ENCODE peak calls at places on chromosomes 7 and 10, in seven cellular contexts. E is right lobe of liver, X is retinal pigment epithelial cell, C is neural crest cell, R is HFF-Myc, W is AG10803, I is left lung. D is an unnamed sample.

GRCh38 chr10:94129393-94130130 is 135.8 kb downstream of the PLCE1 start:
- DNase-seq in E (no peak), X (no peak), C (no peak), R (no peak), W (peak), I (no peak), D (no peak)

GRCh38 chr10:109037978-109038377 is 885.3 kb downstream of the XPNPEP1 start:
- DNase-seq in E (no peak), X (no peak), C (no peak), R (no peak), W (no peak), I (no peak), D (no peak)

GRCh38 chr7:135512135-135512887 is 2.4 kb upstream of the CNOT4 start:
- DNase-seq in E (no peak), X (no peak), C (no peak), R (peak), W (peak), I (no peak), D (no peak)

GRCh38 chr7:5586279-5586962 is 162.8 kb upstream of the TNRC18 start:
- DNase-seq in E (no peak), X (no peak), C (no peak), R (no peak), W (no peak), I (no peak), D (no peak)

GRCh38 chr7:71132521-71133231 is 732 bp downstream of the GALNT17 start:
- DNase-seq in E (no peak), X (no peak), C (peak), R (no peak), W (no peak), I (no peak), D (peak)

GRCh38 chr10:129398861-129399260 is 68.2 kb upstream of the MGMT start:
- DNase-seq in E (no peak), X (no peak), C (no peak), R (no peak), W (no peak), I (no peak), D (no peak)

GRCh38 chr10:126160571-126160970 is 227.7 kb downstream of the ADAM12 start:
- DNase-seq in E (no peak), X (no peak), C (no peak), R (no peak), W (no peak), I (no peak), D (no peak)

GRCh38 chr10:129755075-129756020 is 208.7 kb downstream of the EBF3 start:
- DNase-seq in E (peak), X (no peak), C (no peak), R (no peak), W (no peak), I (peak), D (no peak)

GRCh38 chr7:40746841-40747556 is 612.2 kb downstream of the SUGCT start:
- DNase-seq in E (no peak), X (no peak), C (no peak), R (no peak), W (no peak), I (no peak), D (no peak)

GRCh38 chr10:70816220-70816894 is 609 bp downstream of the SGPL1 start:
- DNase-seq in E (peak), X (peak), C (peak), R (peak), W (peak), I (peak), D (peak)

GRCh38 chr10:114349505-114350211 is 54.6 kb downstream of the AFAP1L2 start:
- DNase-seq in E (no peak), X (no peak), C (no peak), R (no peak), W (no peak), I (no peak), D (no peak)

GRCh38 chr7:10412426-10413019 is 561.1 kb upstream of the PHF14 start:
- DNase-seq in E (no peak), X (peak), C (peak), R (peak), W (peak), I (no peak), D (peak)

GRCh38 chr7:116434820-116435341 is 64.7 kb upstream of the CAV2 start:
- DNase-seq in E (no peak), X (peak), C (no peak), R (no peak), W (peak), I (no peak), D (no peak)

GRCh38 chr7:99772565-99772964 is 11.4 kb downstream of the CYP3A4 start:
- DNase-seq in E (no peak), X (no peak), C (no peak), R (no peak), W (no peak), I (no peak), D (no peak)

GRCh38 chr7:67659066-67659465 is 662.4 kb downstream of the TYW1 start:
- DNase-seq in E (no peak), X (no peak), C (no peak), R (no peak), W (no peak), I (no peak), D (no peak)

GRCh38 chr7:130972201-130972600 is 238.2 kb upstream of the KLF14 start:
- DNase-seq in E (no peak), X (no peak), C (no peak), R (no peak), W (no peak), I (no peak), D (no peak)

GRCh38 chr10:11595395-11595692 is 16.1 kb downstream of the USP6NL start:
- DNase-seq in E (no peak), X (peak), C (no peak), R (no peak), W (peak), I (no peak), D (no peak)

GRCh38 chr10:28853195-28853594 is 175.9 kb downstream of the BAMBI start:
- DNase-seq in E (no peak), X (peak), C (no peak), R (no peak), W (peak), I (no peak), D (no peak)

GRCh38 chr7:26449175-26450165 is 157.8 kb downstream of the SNX10 start:
- DNase-seq in E (peak), X (no peak), C (no peak), R (no peak), W (peak), I (no peak), D (no peak)

GRCh38 chr7:106737202-106737562 is 76.2 kb upstream of the CCDC71L start:
- DNase-seq in E (no peak), X (no peak), C (no peak), R (no peak), W (peak), I (no peak), D (no peak)

GRCh38 chr10:103693070-103693811 is 162.1 kb downstream of the SH3PXD2A start:
- DNase-seq in E (no peak), X (no peak), C (no peak), R (no peak), W (no peak), I (no peak), D (peak)

GRCh38 chr10:18397886-18398285 is 253.5 kb downstream of the NSUN6 start:
- DNase-seq in E (no peak), X (no peak), C (no peak), R (no peak), W (no peak), I (no peak), D (no peak)

GRCh38 chr7:79176859-79177477 is 276.5 kb downstream of the MAGI2 start:
- DNase-seq in E (no peak), X (no peak), C (no peak), R (peak), W (peak), I (no peak), D (no peak)

GRCh38 chr10:89327803-89328441 is at the start of gene IFIT3:
- DNase-seq in E (no peak), X (no peak), C (peak), R (peak), W (peak), I (peak), D (no peak)

GRCh38 chr10:201328-201771 is 66.1 kb downstream of the ZMYND11 start:
- DNase-seq in E (no peak), X (peak), C (no peak), R (no peak), W (peak), I (no peak), D (no peak)

GRCh38 chr7:50659329-50659965 is 94.2 kb upstream of the DDC start:
- DNase-seq in E (no peak), X (no peak), C (no peak), R (no peak), W (no peak), I (no peak), D (no peak)

GRCh38 chr10:6642881-6643280 is 62.8 kb upstream of the PRKCQ start:
- DNase-seq in E (no peak), X (no peak), C (no peak), R (no peak), W (no peak), I (no peak), D (no peak)

GRCh38 chr7:144384071-144384470 is 19.4 kb downstream of the NOBOX start:
- DNase-seq in E (no peak), X (peak), C (no peak), R (no peak), W (no peak), I (no peak), D (no peak)

GRCh38 chr7:157436076-157436475 is 99.3 kb downstream of the DNAJB6 start:
- DNase-seq in E (no peak), X (no peak), C (no peak), R (no peak), W (no peak), I (no peak), D (no peak)

DNA sequence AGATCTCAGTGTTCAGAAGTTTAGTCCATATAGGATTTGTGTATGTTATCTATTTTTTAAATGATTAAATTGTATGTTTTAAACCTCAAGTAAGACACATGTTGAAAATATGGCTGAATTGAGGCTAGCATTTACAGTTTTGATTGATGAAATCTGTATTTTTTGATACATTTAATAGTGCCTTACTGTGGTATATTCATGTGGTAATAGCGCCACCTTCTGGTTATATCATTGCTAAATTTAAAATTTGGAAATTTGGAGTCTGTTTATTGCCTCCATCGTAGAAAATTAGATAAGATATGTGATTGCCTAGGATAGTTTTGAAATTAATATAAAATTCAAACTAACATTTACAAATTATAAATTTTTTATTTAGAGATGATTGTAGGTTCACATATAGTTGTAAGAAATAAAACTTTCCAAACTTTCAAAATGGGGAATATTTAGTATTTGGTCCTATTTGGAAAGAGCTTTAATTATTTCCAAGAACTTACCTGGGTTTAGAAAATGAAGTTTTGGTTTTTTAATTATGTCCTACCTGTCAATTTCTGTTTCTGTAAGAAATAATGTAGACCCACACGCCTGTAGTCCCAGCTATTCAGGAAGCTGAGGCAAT is 19.1 kb upstream of the ARMS2 start:
- DNase-seq in E (no peak), X (no peak), C (no peak), R (peak), W (peak), I (no peak), D (no peak)
- TF ChIP-seq CTCF in E (peak), X (peak), C (peak), R (peak), W (peak), I (peak), D (peak)

GRCh38 chr7:101868191-101868950 is 50.9 kb downstream of the CUX1 start:
- DNase-seq in E (no peak), X (no peak), C (no peak), R (no peak), W (no peak), I (no peak), D (no peak)

GRCh38 chr7:101871351-101871750 is 53.9 kb downstream of the CUX1 start:
- DNase-seq in E (no peak), X (no peak), C (no peak), R (no peak), W (no peak), I (no peak), D (no peak)

GRCh38 chr7:101869026-101869900 is 51.8 kb downstream of the CUX1 start:
- DNase-seq in E (no peak), X (no peak), C (no peak), R (no peak), W (no peak), I (no peak), D (no peak)

GRCh38 chr7:101869901-101870290 is 52.5 kb downstream of the CUX1 start:
- DNase-seq in E (no peak), X (no peak), C (no peak), R (no peak), W (no peak), I (no peak), D (no peak)

DNA sequence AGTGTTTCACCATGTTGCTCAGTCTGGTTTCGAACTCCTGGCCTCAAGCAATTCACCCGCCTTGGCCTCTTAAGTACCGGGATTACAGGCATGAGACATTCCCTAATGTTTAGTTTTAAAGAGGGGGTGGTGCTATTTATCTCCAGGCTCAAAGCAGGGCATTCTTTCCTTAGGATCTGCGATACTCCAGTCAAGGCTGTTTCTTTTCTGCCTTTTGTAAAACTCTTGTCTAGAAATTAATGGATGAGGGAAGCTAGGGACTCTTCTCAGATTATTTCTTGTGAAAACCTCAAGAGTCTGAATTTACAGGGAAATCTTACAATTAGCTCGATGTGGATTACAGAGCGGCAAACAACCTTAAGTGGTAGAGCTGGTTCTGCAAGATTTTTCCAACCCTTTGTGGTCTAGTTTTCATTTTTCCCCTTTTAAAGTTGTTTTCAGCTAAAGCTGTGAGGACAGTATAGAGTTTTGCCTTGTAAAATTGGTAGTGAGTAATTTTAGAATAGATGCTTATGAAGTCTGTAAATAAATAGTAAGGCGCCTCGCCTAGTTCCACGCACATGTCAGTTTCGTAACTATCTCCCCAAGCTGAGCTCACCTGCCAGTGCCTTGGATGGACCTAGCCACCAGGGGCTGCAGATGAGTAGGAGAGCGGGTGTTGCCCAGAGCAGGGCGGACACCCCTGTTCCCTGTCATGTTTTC is 53.1 kb downstream of the CUX1 start:
- DNase-seq in E (no peak), X (no peak), C (no peak), R (no peak), W (no peak), I (no peak), D (no peak)
- TF ChIP-seq CTCF in E (no peak), X (no peak), C (no peak), R (no peak), W (no peak), I (no peak), D (no peak)

GRCh38 chr10:25177093-25177753 is 2.4 kb downstream of the GPR158 start:
- DNase-seq in E (no peak), X (no peak), C (no peak), R (no peak), W (no peak), I (no peak), D (no peak)
- TF ChIP-seq CTCF in E (no peak), X (no peak), C (no peak), R (no peak), W (no peak), I (no peak), D (no peak)

GRCh38 chr7:69439636-69440325 is 158.5 kb upstream of the AUTS2 start:
- DNase-seq in E (no peak), X (no peak), C (no peak), R (no peak), W (no peak), I (no peak), D (no peak)
- TF ChIP-seq CTCF in E (no peak), X (no peak), C (no peak), R (no peak), W (no peak), I (no peak), D (no peak)

DNA sequence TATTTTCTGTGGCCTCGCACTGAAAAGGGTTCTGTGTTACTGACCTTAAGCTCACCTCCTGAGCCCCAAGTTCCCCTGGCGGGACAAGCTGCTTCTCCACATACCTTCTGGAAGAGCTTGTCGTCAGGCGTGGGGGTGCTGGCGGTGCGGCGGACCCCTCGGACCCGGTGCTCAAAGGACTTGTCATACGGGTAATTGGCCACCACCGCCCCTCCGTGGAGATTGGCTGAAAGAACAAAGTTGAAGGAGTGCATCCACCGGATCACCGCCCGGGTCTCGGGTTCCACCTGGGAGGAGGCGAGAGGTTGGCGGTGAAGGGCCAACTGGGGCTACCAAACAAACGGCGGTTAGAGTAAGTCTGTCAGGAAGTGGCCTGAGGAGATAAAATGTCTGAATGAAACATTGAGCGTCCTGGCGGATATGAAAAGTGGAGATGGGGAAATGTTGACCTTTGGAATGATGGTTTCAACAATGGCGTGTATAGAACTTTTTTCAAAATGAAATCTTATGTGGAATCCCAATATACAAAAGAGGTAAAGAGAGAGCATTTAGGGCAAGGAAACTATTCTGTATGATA is 16.5 kb downstream of the CPN1 start:
- DNase-seq in E (no peak), X (no peak), C (no peak), R (no peak), W (no peak), I (no peak), D (no peak)
- TF ChIP-seq CTCF in E (no peak), X (no peak), C (no peak), R (no peak), W (no peak), I (no peak), D (no peak)

DNA sequence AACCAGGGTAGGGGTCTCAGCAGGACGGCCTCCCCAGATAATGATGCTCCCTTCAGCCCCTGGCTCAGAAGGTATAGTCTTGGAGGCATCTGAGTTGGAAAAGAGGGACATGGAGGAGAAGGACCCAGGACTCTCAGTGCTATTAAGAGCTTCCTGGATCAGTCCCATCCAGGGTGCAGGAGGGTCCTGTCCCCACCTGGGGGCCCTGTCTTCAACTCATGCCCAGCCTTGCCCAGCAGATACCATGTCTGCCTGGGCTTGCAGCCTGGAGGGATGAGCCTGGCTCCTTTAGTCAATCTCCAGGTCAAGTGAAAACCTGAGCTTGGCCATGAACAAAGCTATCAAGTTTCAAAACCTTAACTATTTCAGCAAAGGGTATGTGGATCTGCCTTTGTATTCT is 67.6 kb downstream of the PRTFDC1 start:
- DNase-seq in E (no peak), X (no peak), C (no peak), R (no peak), W (no peak), I (no peak), D (no peak)
- TF ChIP-seq CTCF in E (no peak), X (no peak), C (no peak), R (peak), W (no peak), I (no peak), D (no peak)

GRCh38 chr7:19061331-19061730 is 56.1 kb downstream of the TWIST1 start:
- DNase-seq in E (no peak), X (no peak), C (no peak), R (no peak), W (peak), I (no peak), D (no peak)

GRCh38 chr7:19062216-19062615 is 55.2 kb downstream of the TWIST1 start:
- DNase-seq in E (no peak), X (no peak), C (no peak), R (no peak), W (no peak), I (no peak), D (no peak)

GRCh38 chr7:19069842-19070241 is 47.6 kb downstream of the TWIST1 start:
- DNase-seq in E (no peak), X (no peak), C (no peak), R (no peak), W (no peak), I (no peak), D (no peak)

GRCh38 chr7:19060870-19061269 is 56.6 kb downstream of the TWIST1 start:
- DNase-seq in E (no peak), X (peak), C (no peak), R (peak), W (peak), I (no peak), D (no peak)

DNA sequence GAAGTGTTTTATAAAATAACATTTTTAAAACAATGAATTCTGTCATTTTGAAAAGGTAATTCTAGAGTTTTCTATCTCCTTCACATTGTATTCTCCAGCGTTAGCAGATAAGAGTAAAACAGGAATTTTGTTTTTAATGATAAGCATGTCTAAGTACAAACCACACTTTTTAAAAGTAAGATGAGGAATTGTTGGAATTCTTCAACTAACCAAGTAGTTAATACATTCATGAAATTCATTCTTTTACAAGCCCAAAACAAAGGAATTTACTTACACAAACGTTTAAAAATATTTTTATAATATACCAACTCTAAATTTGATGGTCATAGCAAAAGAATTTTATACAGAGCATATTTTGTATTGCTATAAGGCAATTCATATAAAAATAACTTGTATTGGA is 51.3 kb downstream of the TWIST1 start:
- DNase-seq in E (no peak), X (no peak), C (no peak), R (no peak), W (peak), I (no peak), D (no peak)
- TF ChIP-seq CTCF in E (no peak), X (no peak), C (no peak), R (no peak), W (no peak), I (no peak), D (no peak)

D was measured in glutamatergic neuron.